ENCODE peak calls at places on chromosomes 5 and 9, in ten cellular contexts. B, H, Y, D, Q, N, U, I, G and W are unnamed samples.

GRCh38 chr5:148559461-148559860 is 94.9 kb downstream of the HTR4 start:
- DNase-seq in B (no peak), H (no peak), Y (no peak), D (no peak), Q (no peak), N (no peak), U (no peak), I (no peak), G (no peak), W (no peak)

GRCh38 chr5:116685069-116685468 is 110.4 kb upstream of the SEMA6A start:
- DNase-seq in B (no peak), H (no peak), Y (no peak), D (no peak), Q (no peak), N (no peak), U (no peak), I (no peak), G (no peak), W (no peak)

GRCh38 chr5:170144286-170145023 is 38.8 kb downstream of the FOXI1 start:
- DNase-seq in B (no peak), H (no peak), Y (no peak), D (no peak), Q (no peak), N (no peak), U (no peak), I (no peak), G (no peak), W (no peak)

GRCh38 chr5:172486912-172487311 is 32.6 kb upstream of the SH3PXD2B start:
- DNase-seq in B (no peak), H (no peak), Y (no peak), D (no peak), Q (no peak), N (no peak), U (no peak), I (no peak), G (no peak), W (no peak)

GRCh38 chr9:100099722-100100042 is 639 bp downstream of the INVS start:
- DNase-seq in B (peak), H (no peak), Y (no peak), D (no peak), Q (no peak), N (no peak), U (peak), I (no peak), G (no peak), W (no peak)

GRCh38 chr5:86763914-86764313 is 146.2 kb downstream of the COX7C start:
- DNase-seq in B (no peak), H (no peak), Y (no peak), D (no peak), Q (no peak), N (no peak), U (no peak), I (no peak), G (no peak), W (no peak)

GRCh38 chr5:77725646-77726045 is 50.5 kb downstream of the TBCA start:
- DNase-seq in B (no peak), H (no peak), Y (no peak), D (no peak), Q (no peak), N (no peak), U (no peak), I (no peak), G (no peak), W (no peak)

GRCh38 chr9:96874947-96875459 is 20.7 kb upstream of the ZNF782 start:
- DNase-seq in B (peak), H (peak), Y (no peak), D (peak), Q (no peak), N (no peak), U (peak), I (no peak), G (peak), W (no peak)

GRCh38 chr9:137723396-137724113 is 104.8 kb downstream of the EHMT1 start:
- DNase-seq in B (no peak), H (no peak), Y (no peak), D (no peak), Q (no peak), N (no peak), U (no peak), I (no peak), G (no peak), W (no peak)

GRCh38 chr5:99646011-99646647 is 717.3 kb upstream of the CHD1 start:
- DNase-seq in B (no peak), H (peak), Y (no peak), D (no peak), Q (no peak), N (no peak), U (no peak), I (no peak), G (peak), W (no peak)

GRCh38 chr5:64206653-64207052 is 41.0 kb downstream of the RNF180 start:
- DNase-seq in B (no peak), H (peak), Y (no peak), D (no peak), Q (no peak), N (no peak), U (no peak), I (no peak), G (no peak), W (no peak)